ENCODE peak calls at places on chromosomes 13 and 19, in ten cellular contexts. O, K, M, Z, C, U, W, G, I and V are unnamed samples. For H3K9me3 and H3K27me3, the result is how much of the 10 kb centered on the place peaks cover.

GRCh38 chr19:2695288-2695866 is 7.1 kb downstream of the GNG7 start:
- DNase-seq in K (peak), U (no peak), O (no peak), I (peak), G (no peak), Z (peak), W (no peak), C (no peak), M (no peak), V (no peak)

GRCh38 chr19:9721861-9722260 is 46.7 kb downstream of the ZNF846 start:
- DNase-seq in C (no peak), W (no peak), G (no peak), Z (no peak), K (no peak), O (no peak), U (no peak), I (peak), M (no peak), V (peak)

GRCh38 chr19:44071824-44072542 is at the start of gene ZNF284:
- DNase-seq in W (peak), I (peak), O (peak), U (peak), Z (peak), K (peak), C (peak), G (peak), M (no peak), V (peak)

GRCh38 chr19:5838437-5839311 is 828 bp downstream of the FUT6 start:
- DNase-seq in U (no peak), K (no peak), W (no peak), C (no peak), G (no peak), M (no peak), O (no peak), I (no peak), Z (no peak), V (no peak)

GRCh38 chr19:55516878-55517620 is 19.9 kb downstream of the SBK2 start:
- DNase-seq in U (peak), Z (peak), O (peak), K (peak), I (peak), G (peak), C (peak), W (peak), M (peak), V (peak)

GRCh38 chr13:51547425-51548176 is 36.7 kb upstream of the WDFY2 start:
- DNase-seq in W (no peak), C (no peak), Z (no peak), K (no peak), G (no peak), O (no peak), U (no peak), M (no peak), I (no peak), V (no peak)

GRCh38 chr13:108962652-108963051 is 333.2 kb downstream of the MYO16 start:
- DNase-seq in C (no peak), G (no peak), W (no peak), Z (no peak), K (no peak), I (no peak), M (no peak), O (no peak), U (no peak), V (no peak)

GRCh38 chr13:77443511-77443910 is 92.0 kb upstream of the SCEL start:
- DNase-seq in I (no peak), Z (no peak), M (no peak), W (no peak), C (no peak), O (no peak), G (no peak), U (no peak), K (no peak), V (no peak)

GRCh38 chr19:44988896-44989563 is 12.2 kb upstream of the RELB start:
- DNase-seq in Z (peak), W (peak), G (no peak), O (peak), U (peak), C (no peak), M (no peak), I (peak), K (peak), V (peak)

GRCh38 chr13:102571075-102571474 is 25.7 kb upstream of the TPP2 start:
- DNase-seq in I (no peak), K (peak), U (no peak), W (no peak), M (no peak), Z (no peak), O (no peak), C (no peak), G (no peak), V (no peak)

GRCh38 chr19:7007859-7008258 is 13.4 kb downstream of the MBD3L2B start:
- DNase-seq in O (no peak), C (no peak), Z (no peak), M (no peak), W (no peak), I (no peak), K (no peak), G (no peak), U (no peak), V (no peak)

GRCh38 chr13:87680298-87680697 is 9.1 kb downstream of the SLITRK5 start:
- DNase-seq in I (no peak), M (no peak), Z (peak), O (no peak), W (no peak), C (no peak), K (no peak), G (no peak), U (no peak), V (peak)

GRCh38 chr19:42132030-42132628 is at the start of gene POU2F2:
- DNase-seq in O (peak), M (no peak), W (no peak), Z (peak), I (no peak), U (peak), C (no peak), G (no peak), K (no peak), V (no peak)

GRCh38 chr19:29075149-29075548 is 137.8 kb downstream of the UQCRFS1 start:
- DNase-seq in W (no peak), I (no peak), K (no peak), M (no peak), C (no peak), U (no peak), O (no peak), G (no peak), Z (no peak), V (no peak)

GRCh38 chr19:48784527-48784926 is 26.3 kb downstream of the BCAT2 start:
- DNase-seq in O (no peak), U (no peak), Z (peak), K (peak), C (no peak), G (no peak), W (no peak), M (no peak), I (no peak), V (no peak)

GRCh38 chr13:63699948-63700347 is 2284.3 kb upstream of the PCDH20 start:
- DNase-seq in K (no peak), C (no peak), M (no peak), U (no peak), O (no peak), G (no peak), W (no peak), Z (no peak), I (no peak), V (no peak)

GRCh38 chr19:15340086-15340485 is 7.7 kb upstream of the BRD4 start:
- DNase-seq in O (no peak), I (no peak), K (no peak), U (no peak), Z (no peak), M (no peak), W (no peak), C (no peak), G (no peak), V (no peak)

GRCh38 chr13:79398169-79398568 is 7.9 kb downstream of the RBM26 start:
- DNase-seq in M (no peak), G (no peak), K (no peak), C (no peak), O (no peak), W (no peak), Z (no peak), U (no peak), I (no peak), V (no peak)

GRCh38 chr19:47057328-47057727 is 8.9 kb upstream of the TMEM160 start:
- DNase-seq in U (no peak), C (no peak), M (no peak), I (no peak), Z (no peak), G (no peak), K (no peak), O (no peak), W (no peak), V (peak)

GRCh38 chr19:4581381-4582111 is 22.1 kb upstream of the SEMA6B start:
- DNase-seq in G (no peak), O (no peak), W (no peak), U (no peak), Z (no peak), C (no peak), M (no peak), I (peak), K (peak), V (peak)

GRCh38 chr13:32881074-32881791 is 135.0 kb upstream of the KL start:
- DNase-seq in U (no peak), O (no peak), M (no peak), Z (no peak), C (no peak), K (no peak), W (no peak), G (no peak), I (peak), V (no peak)

GRCh38 chr19:15702590-15702930 is 25.3 kb upstream of the OR10H2 start:
- DNase-seq in U (peak), O (no peak), I (peak), C (peak), Z (peak), W (no peak), G (no peak), K (no peak), M (no peak), V (no peak)

GRCh38 chr13:83950284-83950683 is 68.0 kb upstream of the SLITRK1 start:
- DNase-seq in G (no peak), O (no peak), W (no peak), U (no peak), M (no peak), C (no peak), Z (no peak), K (no peak), I (no peak), V (no peak)

GRCh38 chr19:47363758-47364529 is 14.8 kb downstream of the DHX34 start:
- DNase-seq in U (no peak), K (no peak), G (no peak), W (no peak), O (no peak), C (no peak), Z (no peak), M (no peak), I (peak), V (no peak)

GRCh38 chr13:40969169-40969901 is 49.8 kb downstream of the ELF1 start:
- DNase-seq in C (no peak), O (no peak), Z (no peak), U (no peak), W (no peak), K (no peak), M (no peak), G (no peak), I (no peak), V (no peak)

GRCh38 chr19:7605490-7606222 is 10.0 kb downstream of the CAMSAP3 start:
- DNase-seq in Z (peak), U (no peak), W (peak), O (no peak), K (no peak), I (peak), G (no peak), C (no peak), M (peak), V (peak)

GRCh38 chr19:29467824-29468401 is 57.9 kb upstream of the VSTM2B start:
- DNase-seq in M (no peak), Z (no peak), G (no peak), C (no peak), U (no peak), W (no peak), K (peak), O (no peak), I (peak), V (peak)

GRCh38 chr13:91894311-91894710 is 495.9 kb downstream of the GPC5 start:
- DNase-seq in O (no peak), G (no peak), W (no peak), I (no peak), K (no peak), C (no peak), U (no peak), Z (no peak), M (no peak), V (no peak)

GRCh38 chr19:41226053-41226873 is 7.2 kb downstream of the AXL start:
- DNase-seq in M (no peak), O (peak), U (peak), W (peak), C (no peak), K (peak), Z (peak), I (no peak), G (peak), V (peak)

GRCh38 chr13:107573184-107573583 is 642.2 kb downstream of the LIG4 start:
- DNase-seq in W (no peak), O (no peak), M (no peak), I (no peak), U (no peak), Z (no peak), K (no peak), G (no peak), C (no peak), V (no peak)

GRCh38 chr13:19345158-19345557 is 163.5 kb upstream of the TUBA3C start:
- DNase-seq in O (no peak), U (no peak), I (no peak), W (no peak), Z (no peak), C (no peak), M (no peak), G (no peak), K (no peak), V (no peak)
- H3K9me3 ChIP-seq in O (under half), U (under half), I (under half), W (under half), Z (under half), C (under half), M (under half), G (under half), K (under half), V (under half)

GRCh38 chr19:18320865-18321728 is 1.8 kb downstream of the LSM4 start:
- DNase-seq in K (no peak), C (no peak), M (no peak), O (no peak), Z (no peak), G (no peak), I (no peak), W (no peak), U (no peak), V (no peak)
- H3K4me3 ChIP-seq in K (no peak), C (no peak), M (peak), O (peak), Z (no peak), G (no peak), I (no peak), W (no peak), U (no peak), V (no peak)

GRCh38 chr19:13583114-13583513 is 76.8 kb upstream of the CACNA1A start:
- DNase-seq in O (no peak), M (no peak), Z (no peak), C (no peak), I (no peak), W (no peak), U (no peak), K (no peak), G (no peak), V (no peak)
- H3K27me3 ChIP-seq in O (under half), M (under half), Z (under half), C (under half), I (under half), W (under half), U (under half), K (under half), G (under half), V (under half)

GRCh38 chr19:52369463-52370340 is at the start of gene ZNF880:
- DNase-seq in K (peak), Z (peak), I (peak), M (peak), W (peak), G (peak), O (peak), C (peak), U (peak), V (peak)

GRCh38 chr19:52370341-52370710 is 603 bp downstream of the ZNF880 start:
- DNase-seq in Z (no peak), M (no peak), W (no peak), C (no peak), G (no peak), K (no peak), O (no peak), U (no peak), I (no peak), V (no peak)

GRCh38 chr19:52366414-52366824 is 3.3 kb upstream of the ZNF880 start:
- DNase-seq in O (no peak), K (no peak), I (no peak), U (no peak), M (no peak), W (no peak), C (no peak), G (no peak), Z (no peak), V (no peak)
- H3K9me3 ChIP-seq in O (half or more), K (under half), I (under half), U (under half), M (under half), W (under half), C (under half), G (half or more), Z (under half), V (under half)

DNA sequence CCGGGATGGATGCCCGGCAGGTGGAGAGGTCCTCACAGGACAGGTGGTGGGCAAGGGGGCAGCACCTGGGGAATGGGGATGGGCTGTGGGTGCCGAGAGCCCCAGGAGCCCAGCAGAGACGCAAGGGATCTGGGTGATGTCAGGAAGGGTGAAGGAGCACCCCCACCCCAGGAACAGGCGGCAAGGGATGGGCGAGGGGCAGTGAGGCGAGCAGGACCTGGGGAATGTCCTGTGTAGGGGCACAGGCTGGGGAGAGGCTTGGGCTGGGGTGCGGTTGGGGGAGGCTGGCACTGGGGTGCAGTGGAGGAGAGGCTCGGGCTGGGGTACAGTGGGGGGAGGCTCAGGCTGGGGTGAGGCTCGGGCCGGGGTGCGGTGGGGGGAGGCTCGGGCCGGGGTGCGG is 33.1 kb downstream of the GPX4 start:
- DNase-seq in W (no peak), G (no peak), C (no peak), M (no peak), I (no peak), Z (no peak), K (no peak), U (no peak), O (no peak), V (no peak)
- H3K4me3 ChIP-seq in W (no peak), G (no peak), C (no peak), M (no peak), I (no peak), Z (no peak), K (no peak), U (no peak), O (no peak), V (peak)